ENCODE peak calls at places on chromosome 5, in four cellular contexts. M is GM12878, I is HepG2, G is K562. T is an unnamed sample.

GRCh38 chr5:96716716-96717115 is 54.5 kb downstream of the CAST start:
- DNase-seq in M (no peak), I (no peak), G (no peak), T (no peak)

GRCh38 chr5:78360674-78361225 is 333 bp downstream of the SCAMP1 start:
- DNase-seq in M (no peak), I (no peak), G (peak), T (no peak)

GRCh38 chr5:81046041-81046440 is 85.9 kb downstream of the RASGRF2 start:
- DNase-seq in M (no peak), I (no peak), G (no peak), T (no peak)

GRCh38 chr5:88724201-88724600 is 158.8 kb downstream of the MEF2C start:
- DNase-seq in M (no peak), I (no peak), G (no peak), T (peak)

GRCh38 chr5:143080407-143080806 is 310.2 kb downstream of the ARHGAP26 start:
- DNase-seq in M (no peak), I (no peak), G (no peak), T (no peak)

GRCh38 chr5:162268694-162269481 is 201.3 kb downstream of the GABRG2 start:
- DNase-seq in M (no peak), I (no peak), G (no peak), T (no peak)

GRCh38 chr5:150000990-150001659 is 586 bp downstream of the HMGXB3 start:
- DNase-seq in M (no peak), I (no peak), G (peak), T (peak)

GRCh38 chr5:94906750-94907149 is 288.3 kb downstream of the SLF1 start:
- DNase-seq in M (no peak), I (no peak), G (no peak), T (no peak)

GRCh38 chr5:151695464-151695863 is 8.7 kb upstream of the SPARC start:
- DNase-seq in M (no peak), I (no peak), G (no peak), T (no peak)

GRCh38 chr5:37086466-37087178 is 162.6 kb downstream of the CPLANE1 start:
- DNase-seq in M (no peak), I (peak), G (no peak), T (no peak)

GRCh38 chr5:131305906-131306305 is 42.1 kb downstream of the CDC42SE2 start:
- DNase-seq in M (no peak), I (no peak), G (no peak), T (no peak)

GRCh38 chr5:86885011-86885410 is 267.3 kb downstream of the COX7C start:
- DNase-seq in M (no peak), I (no peak), G (no peak), T (no peak)

GRCh38 chr5:9249231-9249630 is 296.6 kb downstream of the SEMA5A start:
- DNase-seq in M (no peak), I (no peak), G (no peak), T (no peak)

GRCh38 chr5:94562327-94562971 is 56.0 kb downstream of the KIAA0825 start:
- DNase-seq in M (no peak), I (no peak), G (no peak), T (no peak)

GRCh38 chr5:128844354-128844923 is 120.8 kb upstream of the SLC27A6 start:
- DNase-seq in M (no peak), I (no peak), G (no peak), T (peak)

GRCh38 chr5:141343242-141343952 is at the start of gene PCDHGA3:
- DNase-seq in M (no peak), I (no peak), G (peak), T (peak)

GRCh38 chr5:167451091-167451490 is 840.4 kb upstream of the WWC1 start:
- DNase-seq in M (no peak), I (no peak), G (no peak), T (no peak)

GRCh38 chr5:9698125-9698848 is 68.1 kb upstream of the TAS2R1 start:
- DNase-seq in M (no peak), I (no peak), G (no peak), T (no peak)

GRCh38 chr5:81429986-81430385 is 36.1 kb upstream of the ACOT12 start:
- DNase-seq in M (no peak), I (no peak), G (no peak), T (no peak)

GRCh38 chr5:133696006-133696584 is 83.8 kb upstream of the FSTL4 start:
- DNase-seq in M (no peak), I (no peak), G (no peak), T (no peak)

GRCh38 chr5:180332051-180332517 is 21.1 kb downstream of the GFPT2 start:
- DNase-seq in M (no peak), I (no peak), G (peak), T (no peak)

GRCh38 chr5:7851240-7851592 is 283 bp upstream of the CFAP90 start:
- DNase-seq in M (no peak), I (no peak), G (no peak), T (peak)

GRCh38 chr5:147869112-147869511 is 9.4 kb upstream of the SCGB3A2 start:
- DNase-seq in M (no peak), I (no peak), G (no peak), T (no peak)

GRCh38 chr5:171688696-171689495 is 96.7 kb upstream of the SMIM23 start:
- DNase-seq in M (no peak), I (no peak), G (peak), T (no peak)

GRCh38 chr5:41112486-41113455 is 41.6 kb upstream of the MROH2B start:
- DNase-seq in M (no peak), I (no peak), G (no peak), T (no peak)

DNA sequence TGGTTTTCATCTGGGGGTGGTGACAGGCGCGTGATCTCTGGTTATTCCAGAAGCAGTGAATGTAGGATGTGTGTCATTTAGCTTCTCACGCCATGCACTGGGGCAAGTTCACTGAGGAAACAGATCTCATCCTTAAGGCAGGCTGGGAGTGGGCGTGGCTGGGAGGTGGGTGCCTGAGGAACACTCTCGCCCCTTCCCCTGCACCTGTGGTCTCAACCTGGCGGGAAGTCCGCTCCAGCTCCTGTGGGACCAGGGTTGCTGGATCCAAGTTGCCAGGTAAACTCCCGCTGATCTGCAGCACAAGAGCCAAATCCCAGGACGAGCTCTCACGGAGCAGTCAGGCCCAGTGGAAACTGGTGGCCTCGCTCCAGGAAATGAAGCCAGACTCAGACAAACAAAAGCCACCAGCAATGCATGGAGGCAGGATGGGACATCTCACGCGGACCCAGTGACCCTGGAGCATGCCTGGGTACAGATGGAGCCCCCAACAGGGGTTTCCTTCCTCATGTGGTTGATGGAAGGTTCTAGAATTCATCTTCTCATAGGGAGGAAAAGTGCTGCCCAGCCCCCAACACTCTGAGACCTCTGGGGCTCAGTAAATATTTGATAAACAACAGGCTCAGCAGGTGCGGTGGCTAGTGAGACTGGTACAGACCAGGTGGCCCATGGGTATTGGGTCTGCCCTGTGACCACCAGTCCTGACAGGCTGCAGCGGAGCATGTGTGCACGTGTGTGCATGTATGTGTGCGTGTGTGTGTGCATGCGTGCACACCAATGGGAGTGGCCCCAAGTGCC is 16.3 kb upstream of the SLC12A7 start:
- DNase-seq in M (no peak), I (no peak), G (no peak), T (no peak)
- H3K9ac ChIP-seq in M (no peak), I (no peak), G (no peak), T (no peak)

GRCh38 chr5:73764586-73764985 is 138.6 kb downstream of the ARHGEF28 start:
- DNase-seq in M (no peak), I (peak), G (no peak), T (peak)
- TF ChIP-seq MYC in M (no peak), I (no peak), G (no peak), T (no peak)

DNA sequence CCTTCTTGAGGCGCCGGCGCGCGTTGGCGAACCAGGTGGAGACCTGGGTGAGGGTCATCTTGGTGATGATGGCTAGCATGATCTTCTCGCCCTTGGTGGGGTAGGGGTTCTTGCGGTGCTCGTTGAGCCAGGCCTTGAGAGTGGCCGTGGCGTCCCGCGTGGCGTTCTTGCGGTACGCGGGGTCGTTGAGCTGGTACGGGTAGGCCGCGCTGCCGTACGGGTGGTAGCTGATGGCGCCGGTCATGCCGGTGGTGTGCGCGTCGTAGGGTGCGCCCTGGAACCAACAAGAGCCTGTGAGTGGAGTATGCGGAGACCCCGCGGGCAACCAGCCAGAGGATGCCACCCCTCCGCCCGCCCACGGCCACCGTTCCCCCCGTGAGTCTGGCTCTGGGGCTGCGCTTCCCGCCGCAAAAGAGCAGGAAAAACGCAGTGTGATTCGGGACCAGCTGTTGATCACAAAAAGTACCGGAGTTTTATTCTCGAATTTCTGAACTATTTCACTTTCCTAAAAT is 1.9 kb downstream of the IRX2 start:
- DNase-seq in M (no peak), I (no peak), G (no peak), T (no peak)
- H3K9ac ChIP-seq in M (no peak), I (no peak), G (no peak), T (no peak)

GRCh38 chr5:79795764-79796398 is 106.2 kb downstream of the CMYA5 start:
- DNase-seq in M (no peak), I (no peak), G (peak), T (no peak)
- TF ChIP-seq MYC in M (no peak), I (no peak), G (no peak), T (no peak)

GRCh38 chr5:172858511-172858989 is 24.5 kb downstream of the ERGIC1 start:
- DNase-seq in M (no peak), I (peak), G (no peak), T (no peak)
- H3K9ac ChIP-seq in M (no peak), I (peak), G (no peak), T (peak)